ENCODE peak calls at places on chromosomes 1 and 21, in eight cellular contexts. Y, O, A, V, Z, C, L and Q are unnamed samples. For H3K36me3, the result is how much of the 10 kb centered on the place peaks cover.

GRCh38 chr1:214584805-214585766 is 17.9 kb upstream of the CENPF start:
- DNase-seq in Y (no peak), O (no peak), A (no peak), V (no peak), Z (no peak), C (no peak), L (peak), Q (no peak)

GRCh38 chr1:226629210-226629895 is 80.8 kb downstream of the STUM start:
- DNase-seq in Y (no peak), O (no peak), A (no peak), V (no peak), Z (no peak), C (peak), L (no peak), Q (peak)

GRCh38 chr1:39919545-39919944 is 17.8 kb upstream of the MYCL start:
- DNase-seq in Y (no peak), O (no peak), A (peak), V (peak), Z (peak), C (no peak), L (peak), Q (peak)

GRCh38 chr1:23567996-23568607 is 8.8 kb upstream of the ID3 start:
- DNase-seq in Y (peak), O (peak), A (no peak), V (peak), Z (peak), C (no peak), L (no peak), Q (peak)

GRCh38 chr1:54837002-54837853 is 36.1 kb upstream of the TTC22 start:
- DNase-seq in Y (no peak), O (no peak), A (no peak), V (no peak), Z (no peak), C (no peak), L (no peak), Q (no peak)

GRCh38 chr1:147177611-147178370 is 5.5 kb upstream of the PRKAB2 start:
- DNase-seq in Y (peak), O (no peak), A (peak), V (no peak), Z (peak), C (no peak), L (peak), Q (peak)

GRCh38 chr1:27960762-27961645 is 1.2 kb downstream of the XKR8 start:
- DNase-seq in Y (no peak), O (no peak), A (peak), V (no peak), Z (no peak), C (peak), L (no peak), Q (no peak)

GRCh38 chr1:203325004-203325417 is 19.7 kb downstream of the BTG2 start:
- DNase-seq in Y (peak), O (no peak), A (no peak), V (peak), Z (peak), C (no peak), L (no peak), Q (peak)

GRCh38 chr1:117173711-117174110 is 37.0 kb downstream of the VTCN1 start:
- DNase-seq in Y (no peak), O (no peak), A (no peak), V (no peak), Z (peak), C (no peak), L (no peak), Q (no peak)

GRCh38 chr1:115063238-115063901 is 25.9 kb downstream of the TSPAN2 start:
- DNase-seq in Y (no peak), O (no peak), A (no peak), V (no peak), Z (no peak), C (no peak), L (peak), Q (no peak)

GRCh38 chr1:53145942-53146708 is 3.7 kb upstream of the SLC1A7 start:
- DNase-seq in Y (peak), O (peak), A (peak), V (peak), Z (peak), C (peak), L (peak), Q (no peak)

GRCh38 chr1:29810121-29811120 is 574.1 kb downstream of the PTPRU start:
- DNase-seq in Y (no peak), O (no peak), A (no peak), V (no peak), Z (no peak), C (no peak), L (no peak), Q (no peak)

GRCh38 chr1:2429780-2430591 is 17.6 kb upstream of the PEX10 start:
- DNase-seq in Y (no peak), O (no peak), A (no peak), V (peak), Z (no peak), C (no peak), L (no peak), Q (no peak)

GRCh38 chr1:175152006-175152652 is 40.4 kb downstream of the KIAA0040 start:
- DNase-seq in Y (no peak), O (peak), A (peak), V (peak), Z (peak), C (peak), L (peak), Q (peak)

GRCh38 chr21:44527983-44528633 is 11.9 kb downstream of the KRTAP10-1 start:
- DNase-seq in Y (no peak), O (no peak), A (no peak), V (peak), Z (peak), C (peak), L (no peak), Q (peak)

GRCh38 chr1:52602328-52603300 is at the start of gene GPX7:
- DNase-seq in Y (peak), O (peak), A (peak), V (no peak), Z (peak), C (peak), L (peak), Q (peak)

GRCh38 chr1:229022595-229023350 is 248.1 kb upstream of the RAB4A start:
- DNase-seq in Y (no peak), O (no peak), A (no peak), V (no peak), Z (no peak), C (no peak), L (no peak), Q (no peak)

GRCh38 chr1:3068400-3069361 is at the start of gene PRDM16:
- DNase-seq in Y (peak), O (peak), A (no peak), V (peak), Z (no peak), C (peak), L (peak), Q (peak)

GRCh38 chr1:33183306-33183705 is 1.5 kb upstream of the TRIM62 start:
- DNase-seq in Y (no peak), O (no peak), A (no peak), V (no peak), Z (no peak), C (no peak), L (no peak), Q (no peak)

GRCh38 chr21:42392731-42393442 is 3.0 kb downstream of the TMPRSS3 start:
- DNase-seq in Y (peak), O (no peak), A (no peak), V (no peak), Z (no peak), C (no peak), L (peak), Q (peak)

GRCh38 chr21:36948686-36949085 is 17.8 kb downstream of the HLCS start:
- DNase-seq in Y (no peak), O (no peak), A (no peak), V (no peak), Z (no peak), C (no peak), L (no peak), Q (no peak)

GRCh38 chr21:27564684-27565280 is 597.9 kb upstream of the ADAMTS5 start:
- DNase-seq in Y (no peak), O (peak), A (peak), V (peak), Z (peak), C (peak), L (peak), Q (no peak)

DNA sequence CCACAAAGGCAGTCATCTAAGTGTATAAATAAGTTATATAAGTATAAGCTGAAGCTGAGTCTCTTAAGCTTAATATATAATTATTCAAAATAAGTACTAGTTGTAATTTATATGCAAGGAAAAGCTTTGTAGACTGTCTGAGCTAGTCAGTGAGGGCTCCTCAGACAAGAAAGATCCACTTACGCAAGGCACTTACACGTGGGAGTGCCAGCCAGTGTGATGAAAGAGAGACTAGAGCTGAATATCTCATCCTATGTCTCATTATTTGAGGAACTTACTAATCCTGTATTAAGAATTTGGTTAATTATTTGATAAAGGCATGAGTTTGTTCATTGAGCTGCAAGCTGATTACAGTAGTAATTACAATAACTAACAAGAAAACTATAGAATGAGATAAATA is 146.9 kb downstream of the PDE4B start:
- DNase-seq in Y (no peak), O (no peak), A (peak), V (no peak), Z (no peak), C (peak), L (no peak), Q (no peak)
- H3K4me3 ChIP-seq in Y (no peak), O (no peak), A (no peak), V (no peak), Z (no peak), C (no peak), L (no peak), Q (no peak)

GRCh38 chr1:31707711-31708110 is 3.9 kb upstream of the COL16A1 start:
- DNase-seq in Y (no peak), O (peak), A (no peak), V (no peak), Z (no peak), C (no peak), L (peak), Q (no peak)
- TF ChIP-seq CTCF in Y (no peak), O (no peak), A (no peak), V (peak), Z (no peak), C (no peak), L (peak), Q (no peak)

GRCh38 chr1:155899683-155900082 is 11.5 kb downstream of the RIT1 start:
- DNase-seq in Y (no peak), O (no peak), A (no peak), V (no peak), Z (no peak), C (no peak), L (no peak), Q (no peak)
- H3K36me3 ChIP-seq in Y (under half), O (half or more), A (under half), V (half or more), Z (under half), C (half or more), L (half or more), Q (half or more)

DNA sequence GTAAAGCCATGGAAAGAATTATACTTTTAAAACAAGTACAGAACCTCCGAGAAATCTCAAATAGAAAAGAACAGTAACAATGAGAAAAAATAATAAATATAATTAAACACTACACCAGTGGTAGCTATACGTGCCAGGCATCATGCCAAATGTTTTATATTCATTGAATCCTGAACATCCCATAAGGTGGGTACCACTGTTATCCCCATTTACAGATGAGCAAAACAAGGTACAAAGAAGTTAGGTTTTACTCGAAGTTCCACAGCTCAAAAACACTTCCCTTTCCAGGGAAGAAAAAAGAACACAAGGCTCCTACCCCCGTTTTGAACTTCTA is 33.4 kb downstream of the JAK1 start:
- DNase-seq in Y (no peak), O (no peak), A (no peak), V (no peak), Z (no peak), C (no peak), L (no peak), Q (no peak)
- H3K4me3 ChIP-seq in Y (no peak), O (peak), A (no peak), V (no peak), Z (no peak), C (no peak), L (no peak), Q (no peak)

GRCh38 chr1:61109910-61110309 is 27.5 kb downstream of the NFIA start:
- DNase-seq in Y (no peak), O (no peak), A (no peak), V (no peak), Z (no peak), C (no peak), L (no peak), Q (no peak)

GRCh38 chr1:61107638-61108037 is 25.3 kb downstream of the NFIA start:
- DNase-seq in Y (no peak), O (no peak), A (no peak), V (no peak), Z (no peak), C (no peak), L (no peak), Q (no peak)

GRCh38 chr1:61109158-61109557 is 26.8 kb downstream of the NFIA start:
- DNase-seq in Y (no peak), O (no peak), A (peak), V (no peak), Z (no peak), C (no peak), L (peak), Q (no peak)

GRCh38 chr1:61111084-61112050 is 29.0 kb downstream of the NFIA start:
- DNase-seq in Y (no peak), O (no peak), A (no peak), V (no peak), Z (no peak), C (no peak), L (no peak), Q (no peak)

GRCh38 chr1:61110587-61110986 is 28.2 kb downstream of the NFIA start:
- DNase-seq in Y (no peak), O (no peak), A (no peak), V (no peak), Z (no peak), C (no peak), L (peak), Q (no peak)
- TF ChIP-seq CTCF in Y (no peak), O (no peak), A (no peak), V (no peak), Z (no peak), C (no peak), L (no peak), Q (no peak)

GRCh38 chr1:119915517-119915916 is 19.2 kb upstream of the ADAM30 start:
- DNase-seq in Y (no peak), O (no peak), A (no peak), V (no peak), Z (no peak), C (no peak), L (no peak), Q (no peak)

GRCh38 chr1:119920104-119920968 is 24.0 kb upstream of the ADAM30 start:
- DNase-seq in Y (no peak), O (no peak), A (no peak), V (no peak), Z (no peak), C (no peak), L (no peak), Q (no peak)

GRCh38 chr1:119918301-119918700 is 22.0 kb upstream of the ADAM30 start:
- DNase-seq in Y (no peak), O (no peak), A (no peak), V (no peak), Z (no peak), C (no peak), L (no peak), Q (no peak)

GRCh38 chr1:119919241-119919640 is 22.9 kb upstream of the ADAM30 start:
- DNase-seq in Y (no peak), O (no peak), A (no peak), V (no peak), Z (no peak), C (no peak), L (no peak), Q (no peak)

GRCh38 chr1:119917304-119918055 is 21.2 kb upstream of the ADAM30 start:
- DNase-seq in Y (no peak), O (no peak), A (no peak), V (no peak), Z (no peak), C (no peak), L (peak), Q (no peak)
- H3K36me3 ChIP-seq in Y (under half), O (half or more), A (under half), V (half or more), Z (under half), C (half or more), L (under half), Q (under half)

DNA sequence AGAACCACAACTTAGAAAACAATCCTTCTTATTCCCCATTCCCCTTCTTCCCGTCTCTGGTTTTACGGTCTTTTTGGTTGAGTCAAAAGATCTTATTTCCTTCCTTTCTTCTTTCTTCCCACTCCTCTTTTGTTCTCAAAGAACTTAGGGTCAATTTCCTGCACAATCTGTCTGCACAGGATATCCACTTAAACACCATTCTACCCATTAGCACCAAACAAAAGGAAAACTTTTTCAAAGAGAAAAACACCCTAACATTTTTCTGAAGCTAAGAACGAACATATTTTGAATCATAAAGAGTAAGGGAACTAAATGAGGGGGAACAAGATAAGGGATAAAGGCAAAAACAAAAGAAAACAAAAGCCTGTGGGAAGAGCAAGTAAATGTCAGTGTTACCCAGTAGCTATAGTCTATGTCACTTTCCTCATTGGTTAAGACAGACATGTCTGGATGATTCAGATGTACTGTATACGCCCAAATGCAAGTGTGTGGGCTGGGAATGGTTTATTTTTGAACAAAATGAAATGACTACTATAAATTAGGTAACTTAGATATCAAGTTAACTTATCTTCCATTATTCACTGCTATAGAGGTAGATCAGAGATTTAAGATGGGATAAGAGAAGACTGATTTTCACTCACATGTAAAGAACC is 59.8 kb downstream of the TOR3A start:
- DNase-seq in Y (no peak), O (no peak), A (no peak), V (no peak), Z (no peak), C (no peak), L (peak), Q (no peak)
- H3K4me3 ChIP-seq in Y (no peak), O (no peak), A (no peak), V (no peak), Z (no peak), C (peak), L (no peak), Q (peak)

DNA sequence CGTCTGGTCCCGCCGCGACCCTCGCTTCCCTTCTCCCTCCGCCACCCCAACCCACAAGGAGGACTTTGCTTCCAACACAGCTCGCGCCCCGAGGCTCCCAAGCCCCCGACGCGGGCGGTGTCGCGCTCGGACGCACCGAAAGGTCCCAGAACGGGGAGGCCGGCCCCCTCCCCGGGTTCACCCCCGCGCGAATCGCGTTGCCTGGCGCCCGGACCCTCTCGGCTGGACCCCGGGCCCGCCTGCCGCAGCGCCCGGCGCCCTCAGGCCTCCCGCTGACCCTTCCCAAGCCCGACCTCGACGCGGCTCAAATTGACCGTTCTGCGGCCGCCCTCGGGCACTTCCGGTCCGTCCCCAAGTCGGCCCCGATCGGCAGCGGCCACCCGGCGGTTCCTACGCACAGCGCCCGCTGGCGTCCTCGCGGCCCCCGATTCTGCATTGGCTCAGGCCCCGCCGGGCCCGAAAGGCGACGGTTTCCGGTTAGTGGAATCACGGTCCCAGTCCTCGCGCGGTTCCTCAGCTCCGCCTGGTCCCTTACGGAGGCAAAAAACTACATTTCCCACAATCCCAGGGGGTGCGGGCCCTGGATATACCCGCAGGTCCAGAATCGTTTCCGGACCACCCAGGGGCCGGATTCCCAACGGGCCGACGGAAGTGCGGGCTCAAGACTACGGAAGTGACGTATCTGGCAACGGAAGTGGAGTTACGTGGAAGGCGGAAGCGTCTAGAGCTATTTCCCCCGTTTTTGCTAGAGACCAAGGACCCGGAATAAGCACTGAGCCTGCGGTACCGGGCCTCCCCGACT is at the start of gene AURKAIP1:
- DNase-seq in Y (peak), O (peak), A (peak), V (peak), Z (peak), C (peak), L (peak), Q (peak)
- TF ChIP-seq CTCF in Y (peak), O (no peak), A (no peak), V (no peak), Z (peak), C (peak), L (peak), Q (no peak)

GRCh38 chr1:230253150-230253549 is 173.0 kb downstream of the PGBD5 start:
- DNase-seq in Y (no peak), O (no peak), A (no peak), V (no peak), Z (no peak), C (no peak), L (no peak), Q (no peak)
- H3K36me3 ChIP-seq in Y (under half), O (half or more), A (under half), V (under half), Z (under half), C (under half), L (under half), Q (under half)

GRCh38 chr1:212512731-212513559 is 80.2 kb downstream of the NENF start:
- DNase-seq in Y (no peak), O (no peak), A (no peak), V (peak), Z (no peak), C (no peak), L (peak), Q (no peak)

GRCh38 chr1:212504171-212504803 is 71.6 kb downstream of the NENF start:
- DNase-seq in Y (no peak), O (no peak), A (no peak), V (no peak), Z (no peak), C (no peak), L (no peak), Q (no peak)

GRCh38 chr1:212506666-212507065 is 73.9 kb downstream of the NENF start:
- DNase-seq in Y (no peak), O (no peak), A (no peak), V (no peak), Z (no peak), C (no peak), L (peak), Q (no peak)

GRCh38 chr1:212503714-212504113 is 71.0 kb downstream of the NENF start:
- DNase-seq in Y (no peak), O (no peak), A (no peak), V (no peak), Z (peak), C (no peak), L (no peak), Q (no peak)

DNA sequence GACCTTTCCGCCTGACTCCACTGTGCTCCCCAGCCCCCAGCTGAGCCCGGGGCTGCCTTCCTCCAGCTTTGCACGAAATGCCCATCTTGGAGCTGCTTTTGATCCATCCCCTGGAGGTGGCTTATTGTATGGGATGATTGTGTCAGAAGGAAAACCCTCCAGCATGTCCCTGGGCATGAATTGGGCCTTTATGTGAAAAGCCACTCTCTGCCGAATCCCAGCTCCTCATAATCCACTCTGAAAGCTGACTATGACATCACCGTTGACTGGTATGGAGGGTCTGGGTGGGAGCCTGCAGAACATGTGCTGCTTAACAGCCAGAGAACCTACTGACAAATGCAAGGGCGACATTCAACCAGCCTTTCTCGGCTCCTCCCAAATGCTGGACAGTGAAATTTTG is 74.6 kb downstream of the NENF start:
- DNase-seq in Y (no peak), O (no peak), A (no peak), V (no peak), Z (no peak), C (no peak), L (no peak), Q (no peak)
- H3K4me3 ChIP-seq in Y (no peak), O (no peak), A (no peak), V (no peak), Z (no peak), C (no peak), L (no peak), Q (no peak)